ENCODE peak calls at places on chromosome 3, in four cellular contexts. S, A, M and I are unnamed samples.

GRCh38 chr3:61110576-61110975 is 140.7 kb downstream of the FHIT start:
- DNase-seq in S (no peak), A (no peak), M (no peak), I (no peak)

GRCh38 chr3:154598166-154598565 is 168.2 kb upstream of the GPR149 start:
- DNase-seq in S (no peak), A (no peak), M (no peak), I (no peak)

GRCh38 chr3:106333911-106334618 is 465.3 kb upstream of the CBLB start:
- DNase-seq in S (peak; percentile 53), A (no peak), M (no peak), I (no peak)

GRCh38 chr3:174308761-174309160 is 550.4 kb upstream of the NAALADL2 start:
- DNase-seq in S (no peak), A (no peak), M (no peak), I (no peak)

GRCh38 chr3:21158801-21159564 is 592.0 kb downstream of the ZNF385D start:
- DNase-seq in S (peak; percentile 31), A (no peak), M (no peak), I (no peak)

GRCh38 chr3:43270078-43270477 is 16.3 kb upstream of the SNRK start:
- DNase-seq in S (no peak), A (no peak), M (no peak), I (no peak)

GRCh38 chr3:126897943-126898342 is 85.0 kb upstream of the PLXNA1 start:
- DNase-seq in S (no peak), A (no peak), M (no peak), I (no peak)

GRCh38 chr3:38138347-38139190 is at the start of gene MYD88:
- DNase-seq in S (peak; percentile 59), A (peak; percentile 73), M (peak; percentile 84), I (peak; percentile 80)

GRCh38 chr3:195800240-195800639 is 11.5 kb downstream of the MUC4 start:
- DNase-seq in S (peak; percentile 31), A (no peak), M (no peak), I (no peak)

GRCh38 chr3:182921665-182922355 is 58.5 kb downstream of the DCUN1D1 start:
- DNase-seq in S (peak; percentile 49), A (no peak), M (no peak), I (no peak)

GRCh38 chr3:125194849-125195601 is 17.5 kb downstream of the SLC12A8 start:
- DNase-seq in S (peak; percentile 23), A (no peak), M (no peak), I (no peak)

GRCh38 chr3:160400631-160401150 is 1.2 kb downstream of the SMC4 start:
- DNase-seq in S (no peak), A (no peak), M (peak; percentile 36), I (peak; percentile 71)

GRCh38 chr3:135368316-135368715 is 573.3 kb downstream of the EPHB1 start:
- DNase-seq in S (no peak), A (no peak), M (no peak), I (no peak)

DNA sequence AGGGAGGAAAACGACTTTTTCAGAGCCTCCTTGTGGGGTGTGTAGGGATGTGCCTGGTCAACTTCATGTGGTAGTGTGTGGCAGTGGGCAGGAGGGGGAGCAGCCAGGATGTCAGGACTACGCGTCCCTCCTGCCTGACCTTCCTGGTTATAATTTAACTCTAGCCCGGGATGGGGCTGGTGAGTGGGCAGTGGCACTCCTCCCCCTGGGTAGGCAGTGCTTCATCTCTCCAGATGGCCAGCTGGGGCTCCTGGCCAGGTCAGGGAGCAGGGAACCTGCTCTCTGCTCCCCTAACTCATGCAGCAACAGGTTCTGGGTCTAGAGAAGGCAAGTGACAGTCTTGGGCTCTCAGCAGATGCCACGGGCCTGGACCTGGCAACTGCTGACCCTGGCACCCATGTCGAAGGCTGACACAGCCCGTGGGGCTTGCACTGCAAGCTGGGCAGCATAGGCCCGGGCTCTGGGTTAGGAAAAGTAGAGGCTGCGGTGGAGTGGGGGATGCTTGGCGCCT is 2.6 kb downstream of the ITIH4 start:
- DNase-seq in S (no peak), A (no peak), M (no peak), I (no peak)
- TF ChIP-seq CTCF in S (peak; percentile 16), A (no peak), M (no peak), I (no peak)

DNA sequence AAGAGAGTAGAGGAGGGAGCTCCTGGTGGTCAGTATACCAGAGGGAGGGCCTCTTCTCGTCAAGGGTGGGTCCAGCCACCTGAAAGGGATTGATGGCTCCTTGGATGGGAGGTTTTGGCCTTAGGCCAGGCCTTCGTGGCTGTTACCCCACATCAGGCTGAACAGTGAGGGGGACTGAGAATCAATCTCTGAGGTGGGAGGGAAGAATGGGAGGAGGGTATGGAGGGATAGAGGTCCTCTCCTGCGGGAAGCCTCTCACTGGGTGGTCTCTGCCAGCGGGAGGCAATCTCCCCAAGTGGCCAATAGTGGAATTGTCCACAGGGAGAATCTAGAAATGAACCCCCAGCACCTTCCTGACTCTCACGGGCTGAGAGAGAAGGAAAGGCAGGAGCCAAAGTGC is 53.5 kb downstream of the BSN start:
- DNase-seq in S (no peak), A (no peak), M (no peak), I (peak; percentile 43)
- TF ChIP-seq CTCF in S (peak; percentile 40), A (no peak), M (no peak), I (peak; percentile 65)

DNA sequence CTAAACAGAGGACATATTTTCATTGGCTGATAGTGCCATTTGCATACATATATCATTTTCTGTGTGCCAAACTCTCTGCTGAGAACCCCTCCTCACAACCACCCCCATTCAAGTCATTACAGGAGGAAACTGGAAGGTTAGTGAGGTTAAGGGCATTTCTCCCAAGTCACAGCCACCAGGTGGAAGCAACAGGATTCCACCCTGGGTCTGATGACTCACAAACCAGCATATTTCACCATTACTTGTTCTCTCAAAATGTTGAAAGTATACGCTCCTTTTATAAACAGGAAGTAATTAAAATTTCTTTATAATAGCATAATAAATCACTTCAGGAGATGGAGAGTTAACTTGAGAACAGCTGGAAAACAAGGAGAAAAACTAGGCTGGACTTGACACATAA is 398.6 kb upstream of the WNT5A start:
- DNase-seq in S (peak; percentile 37), A (no peak), M (no peak), I (no peak)
- TF ChIP-seq CTCF in S (peak; percentile 26), A (no peak), M (no peak), I (no peak)

DNA sequence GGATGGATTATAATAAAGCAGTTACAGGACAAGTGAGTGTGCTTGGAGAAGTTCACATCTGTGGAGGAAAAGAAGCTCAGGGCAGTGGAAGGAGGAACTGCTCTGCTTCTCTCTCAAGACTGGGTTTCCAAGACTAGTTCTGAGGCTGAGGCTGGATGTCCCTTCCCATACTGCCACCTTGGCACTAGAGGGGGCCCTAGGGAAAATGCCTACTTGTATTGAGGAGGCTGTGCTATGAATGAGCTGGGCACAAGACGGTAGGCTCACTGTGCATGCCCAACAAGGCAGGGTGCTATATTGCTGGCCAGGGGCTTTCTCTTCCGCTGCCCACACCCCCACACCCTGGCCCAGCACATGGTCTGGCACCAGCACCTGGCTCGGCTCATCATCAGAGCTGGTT is 65.2 kb downstream of the SLCO2A1 start:
- DNase-seq in S (no peak), A (no peak), M (no peak), I (no peak)
- TF ChIP-seq CTCF in S (peak; percentile 28), A (no peak), M (no peak), I (no peak)

DNA sequence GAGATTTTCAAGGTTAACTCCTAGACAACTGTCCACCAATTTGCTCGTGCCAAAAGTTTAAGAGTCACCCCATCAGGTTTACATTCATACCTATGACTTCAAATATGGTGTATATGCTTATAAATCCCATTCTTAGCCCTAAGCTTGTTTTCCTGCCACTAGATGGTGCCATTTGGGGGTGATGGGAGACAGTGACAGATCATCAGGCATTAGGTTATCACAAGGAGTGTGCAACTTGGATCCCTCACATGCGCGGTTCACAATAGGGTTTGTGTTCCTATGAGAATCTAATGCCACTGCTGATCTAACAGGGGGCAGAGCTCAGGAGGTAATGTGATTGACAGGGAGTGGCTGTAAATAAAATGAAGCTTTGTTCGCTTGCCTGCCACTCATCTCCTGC is 182.7 kb downstream of the CNTN6 start:
- DNase-seq in S (peak; percentile 7), A (no peak), M (no peak), I (no peak)
- TF ChIP-seq CTCF in S (no peak), A (no peak), M (no peak), I (peak; percentile 68)

GRCh38 chr3:36904641-36905040 is 40.2 kb downstream of the TRANK1 start:
- DNase-seq in S (peak; percentile 48), A (no peak), M (no peak), I (no peak)
- TF ChIP-seq CTCF in S (peak; percentile 61), A (no peak), M (no peak), I (no peak)

DNA sequence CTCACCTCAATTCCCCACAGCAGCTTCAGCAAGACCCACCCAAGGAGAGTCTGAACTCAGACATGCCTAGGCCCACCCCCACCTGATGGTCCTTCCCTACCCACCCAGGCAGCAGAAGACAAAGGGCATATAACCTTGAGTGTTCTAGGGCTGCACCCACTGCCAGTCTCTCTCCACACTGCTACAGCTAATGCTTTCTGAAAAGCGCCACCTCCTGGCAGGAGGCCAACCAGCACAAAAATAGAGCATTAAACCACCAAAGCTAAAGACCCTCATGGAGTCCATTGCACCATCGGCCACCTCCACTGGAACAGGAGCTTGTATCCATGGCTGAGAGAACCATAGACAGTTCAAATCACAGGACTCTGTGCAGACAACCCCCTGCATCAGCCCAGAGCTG is 11.3 kb upstream of the RPL39L start:
- DNase-seq in S (no peak), A (no peak), M (peak; percentile 54), I (no peak)
- TF ChIP-seq CTCF in S (no peak), A (no peak), M (no peak), I (peak; percentile 60)

GRCh38 chr3:140274429-140274828 is 339.4 kb downstream of the CLSTN2 start:
- DNase-seq in S (no peak), A (no peak), M (no peak), I (no peak)

GRCh38 chr3:140273542-140274195 is 338.7 kb downstream of the CLSTN2 start:
- DNase-seq in S (peak; percentile 18), A (no peak), M (no peak), I (no peak)

GRCh38 chr3:140277886-140278285 is 342.9 kb downstream of the CLSTN2 start:
- DNase-seq in S (no peak), A (no peak), M (no peak), I (no peak)

DNA sequence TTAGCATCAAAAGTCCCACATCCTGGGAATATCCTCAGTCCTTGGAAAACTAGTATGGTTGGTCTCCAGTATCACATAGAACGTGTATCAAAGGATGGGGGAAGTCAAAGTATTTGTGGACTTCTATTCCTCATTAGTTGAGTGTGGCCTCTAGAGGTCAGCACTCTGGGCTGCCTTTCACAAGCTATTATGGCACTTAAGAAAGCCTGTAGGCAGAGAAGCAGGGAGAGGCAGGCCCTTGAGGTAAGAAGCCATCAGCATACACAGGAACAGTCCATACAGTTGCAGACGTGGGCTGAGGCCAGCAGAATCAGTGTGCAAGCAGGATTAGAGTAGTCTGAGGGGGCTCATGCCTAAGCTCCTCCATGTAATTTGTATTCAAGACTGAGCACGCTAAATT is 341.7 kb downstream of the CLSTN2 start:
- DNase-seq in S (peak; percentile 40), A (no peak), M (no peak), I (no peak)
- TF ChIP-seq CTCF in S (no peak), A (no peak), M (no peak), I (peak; percentile 45)